ENCODE peak calls at places on chromosomes 7 and 10, in four cellular contexts. One of them, this sample, is unnamed.

GRCh38 chr7:53119514-53119933 is 84.1 kb downstream of the POM121L12 start:
- DNase-seq in BJ: no peak
- DNase-seq in pancreas: no peak
- DNase-seq in SK-N-DZ: no peak
- DNase-seq in this sample: no peak

GRCh38 chr7:1355568-1356340 is 103.5 kb downstream of the MICALL2 start:
- DNase-seq in BJ: no peak
- DNase-seq in pancreas: no peak
- DNase-seq in SK-N-DZ: no peak
- DNase-seq in this sample: no peak

GRCh38 chr10:102186128-102186527 is 33.9 kb downstream of the NOLC1 start:
- DNase-seq in BJ: no peak
- DNase-seq in pancreas: no peak
- DNase-seq in SK-N-DZ: peak
- DNase-seq in this sample: no peak

GRCh38 chr7:135716677-135717238 is 11.2 kb downstream of the SLC13A4 start:
- DNase-seq in BJ: peak
- DNase-seq in pancreas: no peak
- DNase-seq in SK-N-DZ: no peak
- DNase-seq in this sample: peak

GRCh38 chr10:78621183-78621789 is 447.5 kb upstream of the ZMIZ1 start:
- DNase-seq in BJ: no peak
- DNase-seq in pancreas: peak
- DNase-seq in SK-N-DZ: no peak
- DNase-seq in this sample: no peak

GRCh38 chr7:5429253-5429856 is 5.7 kb upstream of the TNRC18 start:
- DNase-seq in BJ: no peak
- DNase-seq in pancreas: peak
- DNase-seq in SK-N-DZ: peak
- DNase-seq in this sample: no peak

GRCh38 chr7:50653116-50653854 is 88.1 kb upstream of the DDC start:
- DNase-seq in BJ: no peak
- DNase-seq in pancreas: no peak
- DNase-seq in SK-N-DZ: no peak
- DNase-seq in this sample: no peak

GRCh38 chr10:100890141-100890695 is 22.5 kb upstream of the SLF2 start:
- DNase-seq in BJ: no peak
- DNase-seq in pancreas: no peak
- DNase-seq in SK-N-DZ: no peak
- DNase-seq in this sample: no peak

GRCh38 chr7:30531286-30531685 is 26.7 kb upstream of the GGCT start:
- DNase-seq in BJ: no peak
- DNase-seq in pancreas: no peak
- DNase-seq in SK-N-DZ: no peak
- DNase-seq in this sample: no peak

This sample was measured in HS-5.